ENCODE peak calls at places on chromosomes 4 and X, in six cellular contexts. One of them, this sample, is unnamed.

GRCh38 chrX:19382500-19383145 is 38.9 kb downstream of the PDHA1 start:
- DNase-seq in A673: peak
- DNase-seq in HCT116: peak
- DNase-seq in endothelial cell of umbilical vein: peak
- DNase-seq in PC-9: peak
- DNase-seq in GM23338: peak
- DNase-seq in this sample: peak

GRCh38 chr4:36665985-36666384 is 384.6 kb downstream of the DTHD1 start:
- DNase-seq in A673: no peak
- DNase-seq in HCT116: no peak
- DNase-seq in GM23338: no peak
- DNase-seq in endothelial cell of umbilical vein: no peak
- DNase-seq in PC-9: no peak
- DNase-seq in this sample: no peak

GRCh38 chr4:113049421-113050355 is at the start of gene ANK2:
- DNase-seq in PC-9: no peak
- DNase-seq in GM23338: peak
- DNase-seq in endothelial cell of umbilical vein: no peak
- DNase-seq in HCT116: no peak
- DNase-seq in A673: no peak
- DNase-seq in this sample: peak

GRCh38 chr4:174217273-174218126 is 66.0 kb downstream of the FBXO8 start:
- DNase-seq in A673: peak
- DNase-seq in GM23338: peak
- DNase-seq in endothelial cell of umbilical vein: no peak
- DNase-seq in PC-9: peak
- DNase-seq in HCT116: no peak
- DNase-seq in this sample: peak

GRCh38 chr4:65976287-65976686 is 306.0 kb upstream of the EPHA5 start:
- DNase-seq in PC-9: no peak
- DNase-seq in HCT116: no peak
- DNase-seq in GM23338: no peak
- DNase-seq in endothelial cell of umbilical vein: no peak
- DNase-seq in A673: no peak
- DNase-seq in this sample: no peak

GRCh38 chr4:79865253-79865652 is 207.8 kb downstream of the ANTXR2 start:
- DNase-seq in GM23338: no peak
- DNase-seq in PC-9: no peak
- DNase-seq in A673: peak
- DNase-seq in endothelial cell of umbilical vein: no peak
- DNase-seq in HCT116: no peak
- DNase-seq in this sample: peak

GRCh38 chr4:8340721-8341680 is 71.4 kb downstream of the HTRA3 start:
- DNase-seq in GM23338: no peak
- DNase-seq in A673: no peak
- DNase-seq in PC-9: no peak
- DNase-seq in endothelial cell of umbilical vein: no peak
- DNase-seq in HCT116: no peak
- DNase-seq in this sample: no peak

GRCh38 chrX:86604620-86605019 is 456.4 kb downstream of the DACH2 start:
- DNase-seq in HCT116: no peak
- DNase-seq in GM23338: no peak
- DNase-seq in PC-9: no peak
- DNase-seq in A673: no peak
- DNase-seq in endothelial cell of umbilical vein: no peak
- DNase-seq in this sample: no peak

GRCh38 chrX:65407157-65407626 is 127.4 kb downstream of the LAS1L start:
- DNase-seq in A673: no peak
- DNase-seq in HCT116: no peak
- DNase-seq in GM23338: peak
- DNase-seq in endothelial cell of umbilical vein: no peak
- DNase-seq in PC-9: no peak
- DNase-seq in this sample: peak
- TF ChIP-seq EZH2 in A673: peak
- TF ChIP-seq EZH2 in HCT116: no peak
- TF ChIP-seq EZH2 in GM23338: no peak
- TF ChIP-seq EZH2 in endothelial cell of umbilical vein: peak
- TF ChIP-seq EZH2 in PC-9: no peak
- TF ChIP-seq EZH2 in this sample: no peak

DNA sequence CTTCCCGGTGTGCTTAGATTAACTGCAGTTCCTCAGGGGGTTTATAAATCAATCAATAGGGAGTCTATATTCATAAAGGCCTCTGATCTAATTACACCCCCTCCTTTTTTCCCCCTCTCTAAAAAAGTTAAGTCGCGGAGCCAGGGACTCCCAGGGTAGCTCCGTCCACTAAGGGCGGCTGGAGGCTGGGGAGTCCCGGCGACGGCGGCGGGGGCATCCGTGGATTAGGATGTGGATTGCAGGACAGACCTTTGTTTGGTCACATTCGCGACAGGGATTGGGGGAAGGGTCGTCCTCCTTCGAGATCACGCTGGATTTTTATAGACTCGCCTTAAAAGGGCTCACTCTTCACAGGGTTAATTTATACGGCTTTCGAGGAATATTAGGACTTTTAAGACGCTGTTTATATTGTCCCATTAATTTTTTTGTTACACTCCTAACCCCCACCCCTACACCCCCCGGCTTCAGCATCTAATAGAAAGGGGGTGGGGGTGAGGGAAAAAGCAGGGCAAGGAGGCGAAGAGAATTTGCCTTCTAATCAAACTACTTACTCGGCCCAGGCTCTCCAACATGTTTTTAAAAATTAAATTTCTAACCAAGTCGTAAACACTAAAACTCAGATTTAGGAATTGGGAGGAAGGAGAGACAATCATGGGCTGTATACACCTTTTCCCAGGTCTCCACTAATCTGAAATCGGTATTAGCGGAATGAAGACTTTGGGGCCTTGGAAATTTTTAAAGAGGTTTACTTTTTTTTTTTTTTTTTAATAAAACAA is 8.5 kb downstream of the PITX2 start:
- DNase-seq in GM23338: peak
- DNase-seq in endothelial cell of umbilical vein: no peak
- DNase-seq in A673: no peak
- DNase-seq in PC-9: no peak
- DNase-seq in HCT116: no peak
- DNase-seq in this sample: no peak
- TF ChIP-seq EZH2 in GM23338: peak
- TF ChIP-seq EZH2 in endothelial cell of umbilical vein: peak
- TF ChIP-seq EZH2 in A673: no peak
- TF ChIP-seq EZH2 in PC-9: no peak
- TF ChIP-seq EZH2 in HCT116: no peak
- TF ChIP-seq EZH2 in this sample: no peak

DNA sequence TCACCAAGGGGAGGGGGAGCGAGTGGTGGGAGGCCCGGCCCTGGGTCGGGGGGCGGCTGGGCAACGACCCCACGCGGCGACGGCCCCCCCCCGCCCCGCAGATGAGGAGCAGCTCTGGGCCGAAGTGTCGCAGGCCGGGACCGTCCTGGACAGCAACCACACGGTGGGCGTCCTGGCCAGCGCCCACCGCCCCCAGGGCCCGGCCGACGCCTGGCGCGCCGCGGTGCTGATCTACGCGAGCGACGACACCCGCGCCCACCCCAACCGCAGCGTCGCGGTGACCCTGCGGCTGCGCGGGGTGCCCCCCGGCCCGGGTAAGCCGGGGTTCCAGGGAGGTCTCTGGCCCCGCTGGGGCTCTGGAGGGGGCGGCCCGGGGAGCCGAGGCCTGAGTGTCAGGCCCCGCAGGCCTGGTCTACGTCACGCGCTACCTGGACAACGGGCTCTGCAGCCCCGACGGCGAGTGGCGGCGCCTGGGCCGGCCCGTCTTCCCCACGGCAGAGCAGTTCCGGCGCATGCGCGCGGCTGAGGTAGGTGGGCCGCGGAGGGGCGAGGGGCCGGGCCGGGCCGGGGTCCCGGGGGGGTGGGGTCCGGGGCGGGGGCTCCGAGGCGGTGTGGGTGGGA is 8.7 kb upstream of the FGFRL1 start:
- DNase-seq in endothelial cell of umbilical vein: no peak
- DNase-seq in GM23338: peak
- DNase-seq in PC-9: no peak
- DNase-seq in A673: no peak
- DNase-seq in HCT116: no peak
- DNase-seq in this sample: peak
- TF ChIP-seq EZH2 in endothelial cell of umbilical vein: peak
- TF ChIP-seq EZH2 in GM23338: no peak
- TF ChIP-seq EZH2 in PC-9: no peak
- TF ChIP-seq EZH2 in A673: peak
- TF ChIP-seq EZH2 in HCT116: no peak
- TF ChIP-seq EZH2 in this sample: peak

GRCh38 chr4:154623995-154624394 is 11.5 kb upstream of the FGG start:
- DNase-seq in PC-9: no peak
- DNase-seq in A673: no peak
- DNase-seq in endothelial cell of umbilical vein: no peak
- DNase-seq in HCT116: no peak
- DNase-seq in GM23338: no peak
- DNase-seq in this sample: no peak

GRCh38 chr4:154622598-154622997 is 10.1 kb upstream of the FGG start:
- DNase-seq in GM23338: peak
- DNase-seq in HCT116: peak
- DNase-seq in endothelial cell of umbilical vein: peak
- DNase-seq in PC-9: peak
- DNase-seq in A673: peak
- DNase-seq in this sample: peak

GRCh38 chr4:154630307-154630706 is 17.9 kb upstream of the FGG start:
- DNase-seq in A673: no peak
- DNase-seq in endothelial cell of umbilical vein: no peak
- DNase-seq in HCT116: no peak
- DNase-seq in PC-9: no peak
- DNase-seq in GM23338: no peak
- DNase-seq in this sample: no peak

DNA sequence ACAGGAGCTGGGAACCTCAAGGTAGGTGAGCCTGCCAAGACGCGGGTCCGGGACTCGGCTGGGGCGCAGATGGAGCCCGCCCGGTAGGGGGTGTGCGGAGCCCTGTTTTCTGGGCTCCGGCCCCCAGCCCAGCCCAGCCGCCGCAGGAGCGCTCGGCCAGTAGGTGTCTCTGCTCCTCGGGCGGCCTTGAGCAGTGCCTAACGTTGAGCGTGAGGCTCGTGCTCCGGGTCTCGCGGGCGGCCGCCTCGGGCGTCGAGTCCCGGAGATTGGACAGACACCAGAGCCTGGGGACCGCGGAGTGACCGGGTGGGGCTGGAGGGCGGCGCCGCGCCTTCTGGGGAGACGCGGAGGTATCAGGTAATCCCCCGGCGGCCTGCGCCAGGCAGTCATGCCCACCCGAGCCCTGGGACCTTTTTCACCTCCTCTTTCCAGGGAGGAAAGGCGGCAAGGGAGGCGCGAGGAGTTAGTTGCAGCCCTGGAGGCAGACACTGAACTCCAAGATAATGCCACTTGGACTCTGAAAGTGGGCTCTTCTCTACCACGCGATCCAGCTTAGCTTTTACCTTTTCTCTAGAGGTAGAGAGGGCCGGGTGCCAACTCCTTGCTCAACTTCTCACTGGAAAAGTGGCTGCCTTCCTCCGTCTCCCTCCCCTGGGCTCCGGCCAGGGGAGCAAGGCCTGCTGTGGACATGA is 14.5 kb upstream of the FGG start:
- DNase-seq in GM23338: peak
- DNase-seq in PC-9: peak
- DNase-seq in HCT116: peak
- DNase-seq in A673: peak
- DNase-seq in endothelial cell of umbilical vein: peak
- DNase-seq in this sample: peak
- TF ChIP-seq EZH2 in GM23338: no peak
- TF ChIP-seq EZH2 in PC-9: no peak
- TF ChIP-seq EZH2 in HCT116: no peak
- TF ChIP-seq EZH2 in A673: no peak
- TF ChIP-seq EZH2 in endothelial cell of umbilical vein: no peak
- TF ChIP-seq EZH2 in this sample: no peak

GRCh38 chr4:11429646-11430045 is 952 bp upstream of the HS3ST1 start:
- DNase-seq in A673: no peak
- DNase-seq in HCT116: no peak
- DNase-seq in GM23338: peak
- DNase-seq in PC-9: no peak
- DNase-seq in endothelial cell of umbilical vein: no peak
- DNase-seq in this sample: no peak

GRCh38 chr4:11427201-11427996 is 1.3 kb downstream of the HS3ST1 start:
- DNase-seq in PC-9: no peak
- DNase-seq in GM23338: peak
- DNase-seq in HCT116: no peak
- DNase-seq in endothelial cell of umbilical vein: no peak
- DNase-seq in A673: no peak
- DNase-seq in this sample: no peak

GRCh38 chr4:11426716-11427115 is 2.0 kb downstream of the HS3ST1 start:
- DNase-seq in GM23338: no peak
- DNase-seq in HCT116: no peak
- DNase-seq in PC-9: no peak
- DNase-seq in A673: no peak
- DNase-seq in endothelial cell of umbilical vein: no peak
- DNase-seq in this sample: no peak

GRCh38 chr4:11428161-11428700 is 463 bp downstream of the HS3ST1 start:
- DNase-seq in HCT116: no peak
- DNase-seq in PC-9: no peak
- DNase-seq in endothelial cell of umbilical vein: no peak
- DNase-seq in A673: no peak
- DNase-seq in GM23338: peak
- DNase-seq in this sample: no peak

GRCh38 chr4:11428701-11429571 is at the start of gene HS3ST1:
- DNase-seq in GM23338: peak
- DNase-seq in HCT116: peak
- DNase-seq in A673: no peak
- DNase-seq in endothelial cell of umbilical vein: peak
- DNase-seq in PC-9: peak
- DNase-seq in this sample: peak
- TF ChIP-seq EZH2 in GM23338: no peak
- TF ChIP-seq EZH2 in HCT116: no peak
- TF ChIP-seq EZH2 in A673: no peak
- TF ChIP-seq EZH2 in endothelial cell of umbilical vein: no peak
- TF ChIP-seq EZH2 in PC-9: no peak
- TF ChIP-seq EZH2 in this sample: no peak

DNA sequence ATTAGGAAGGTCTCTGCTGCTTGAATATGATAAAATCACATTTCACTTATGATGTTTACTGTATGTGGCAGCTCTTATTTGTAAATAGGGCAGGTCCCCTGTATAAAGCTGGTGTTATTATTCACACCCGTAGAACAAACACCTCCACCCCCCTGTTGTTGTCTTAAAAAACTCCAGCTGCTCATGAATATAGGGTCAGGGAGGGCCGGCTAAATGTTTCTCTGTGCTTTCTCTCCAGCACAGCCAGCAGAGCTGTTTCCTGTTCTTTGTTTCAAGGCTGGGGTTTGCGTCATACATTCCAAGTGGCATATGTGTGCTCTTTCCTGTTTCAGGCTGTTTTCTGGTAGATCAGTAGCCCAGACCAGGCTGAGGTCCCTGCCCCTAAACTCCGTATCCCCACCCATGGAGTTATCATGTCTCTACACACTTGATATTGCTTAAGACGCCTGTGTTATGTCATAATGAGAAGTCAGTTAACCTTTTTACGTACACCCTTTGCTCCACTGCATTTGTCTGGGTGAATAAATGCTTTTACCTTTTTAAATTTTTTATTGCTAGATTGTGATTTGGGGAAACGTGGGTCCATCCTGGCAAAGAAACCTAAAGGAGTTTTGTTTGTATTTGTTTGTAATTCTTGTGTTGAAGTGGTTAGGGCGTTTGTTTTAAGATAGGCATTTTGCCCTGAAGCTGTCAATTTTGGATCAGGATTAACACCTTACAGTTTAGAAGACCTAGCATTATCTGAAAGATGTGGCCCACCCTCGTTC is 3.2 kb downstream of the KLF3 start:
- DNase-seq in endothelial cell of umbilical vein: peak
- DNase-seq in PC-9: peak
- DNase-seq in A673: peak
- DNase-seq in HCT116: peak
- DNase-seq in GM23338: peak
- DNase-seq in this sample: peak
- TF ChIP-seq EZH2 in endothelial cell of umbilical vein: no peak
- TF ChIP-seq EZH2 in PC-9: no peak
- TF ChIP-seq EZH2 in A673: no peak
- TF ChIP-seq EZH2 in HCT116: no peak
- TF ChIP-seq EZH2 in GM23338: no peak
- TF ChIP-seq EZH2 in this sample: no peak

This sample was measured in GM23248.